ENCODE peak calls at places on chromosomes 7 and 10, in five cellular contexts. X is ovary, R is transverse colon, B is SK-N-SH, E is tibial nerve. Q is an unnamed sample.

GRCh38 chr7:136857573-136857972 is 10.9 kb upstream of the CHRM2 start:
- DNase-seq in E (no peak), B (no peak), X (no peak), R (no peak), Q (no peak)

GRCh38 chr7:45469103-45469502 is 105.1 kb upstream of the ADCY1 start:
- DNase-seq in E (no peak), R (no peak), X (no peak), B (no peak), Q (no peak)

GRCh38 chr10:111078505-111079185 is 1.8 kb downstream of the ADRA2A start:
- DNase-seq in E (no peak), X (no peak), B (no peak), R (no peak), Q (no peak)

GRCh38 chr7:7529328-7529727 is 6.3 kb downstream of the COL28A1 start:
- DNase-seq in E (no peak), R (no peak), X (no peak), B (no peak), Q (no peak)

GRCh38 chr7:89775459-89775858 is 378.8 kb upstream of the STEAP1 start:
- DNase-seq in B (no peak), X (no peak), E (no peak), R (no peak), Q (no peak)

GRCh38 chr7:74461970-74462706 is 8.4 kb downstream of the GTF2IRD1 start:
- DNase-seq in R (no peak), E (no peak), B (no peak), X (no peak), Q (no peak)

GRCh38 chr10:73591935-73592699 is 975 bp upstream of the USP54 start:
- DNase-seq in E (peak; percentile 65), B (peak; percentile 17), R (peak; percentile 87), X (peak; percentile 31), Q (peak; percentile 62)

GRCh38 chr10:11533328-11533781 is 78.1 kb downstream of the USP6NL start:
- DNase-seq in R (no peak), X (no peak), E (no peak), B (no peak), Q (no peak)

GRCh38 chr7:5320391-5320790 is 37.6 kb downstream of the SLC29A4 start:
- DNase-seq in B (no peak), X (no peak), E (no peak), R (no peak), Q (no peak)

GRCh38 chr10:3786295-3786981 is 1.4 kb upstream of the KLF6 start:
- DNase-seq in R (peak; percentile 51), B (no peak), X (peak; percentile 58), E (no peak), Q (no peak)

GRCh38 chr10:7084255-7085005 is 326.4 kb downstream of the SFMBT2 start:
- DNase-seq in R (no peak), X (no peak), E (no peak), B (no peak), Q (no peak)

GRCh38 chr7:45192546-45193177 is 35.1 kb downstream of the RAMP3 start:
- DNase-seq in X (no peak), R (no peak), B (no peak), E (no peak), Q (no peak)

DNA sequence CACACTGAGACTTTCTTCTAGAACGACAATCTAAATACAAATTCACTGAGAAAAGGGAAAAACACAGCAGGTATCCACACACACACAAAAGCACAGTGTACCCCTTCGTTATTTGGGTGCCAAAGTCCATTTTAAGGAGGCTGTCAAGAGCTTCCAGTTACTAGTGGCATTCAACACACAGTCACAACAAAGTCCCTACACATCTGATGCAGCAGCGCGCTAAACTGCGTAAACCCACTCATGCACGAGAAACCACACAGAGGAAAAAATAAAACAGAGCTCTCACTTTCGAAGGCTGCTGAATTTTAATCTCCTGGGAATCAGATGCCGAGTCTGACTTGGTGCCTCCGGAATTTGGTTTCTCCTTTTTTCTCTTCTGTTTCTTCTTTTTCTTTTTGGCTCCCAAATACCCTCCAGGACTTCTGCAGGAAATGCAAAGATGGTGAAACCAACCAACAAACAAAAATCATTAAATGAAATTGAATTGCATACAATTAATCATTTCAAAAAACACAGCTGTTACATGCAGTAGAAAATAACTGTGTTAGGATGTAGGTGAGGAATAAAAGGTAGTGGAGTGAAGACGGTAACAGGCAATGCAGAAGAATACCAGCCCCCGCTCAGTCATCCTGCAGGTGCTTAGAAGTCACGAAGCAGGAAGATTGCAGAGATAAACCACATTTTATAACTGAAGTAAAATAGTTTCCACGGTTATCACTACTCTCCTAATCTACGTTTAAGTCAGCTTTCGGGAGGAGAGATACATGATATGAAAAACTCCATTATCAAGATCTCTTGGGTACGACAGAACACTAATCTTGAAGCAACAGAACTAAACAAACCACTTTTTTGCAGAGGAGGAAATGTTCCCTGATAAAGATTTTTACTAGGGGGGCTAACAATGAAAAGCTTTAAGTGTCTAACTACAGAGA is 27.1 kb downstream of the NMT2 start:
- DNase-seq in R (no peak), X (no peak), B (no peak), E (no peak), Q (no peak)
- TF ChIP-seq EP300 in R (no peak), X (no peak), B (no peak), E (no peak), Q (no peak)

GRCh38 chr10:118805146-118805545 is 50.4 kb upstream of the CACUL1 start:
- DNase-seq in E (no peak), R (no peak), X (no peak), B (no peak), Q (peak; percentile 23)
- TF ChIP-seq CTCF in E (no peak), R (no peak), X (no peak), B (no peak), Q (no peak)

GRCh38 chr7:55147101-55147500 is 128.3 kb downstream of the EGFR start:
- DNase-seq in X (no peak), B (no peak), R (no peak), E (no peak), Q (no peak)
- H3K36me3 ChIP-seq in X (no peaks in the 10 kb centered on the region), B (peaks cover 70% of the 10 kb centered on the region), R (peaks cover 31% of the 10 kb centered on the region), E (peaks cover 54% of the 10 kb centered on the region), Q (peaks cover 19% of the 10 kb centered on the region)

GRCh38 chr7:141189231-141189630 is 115.4 kb downstream of the TMEM178B start:
- DNase-seq in X (no peak), R (no peak), E (no peak), B (no peak), Q (no peak)

GRCh38 chr7:141190467-141190866 is 116.6 kb downstream of the TMEM178B start:
- DNase-seq in R (no peak), X (no peak), E (no peak), B (no peak), Q (no peak)

GRCh38 chr7:141198191-141198958 is 124.5 kb downstream of the TMEM178B start:
- DNase-seq in R (no peak), X (no peak), B (peak; percentile 66), E (no peak), Q (no peak)

GRCh38 chr7:141193066-141193465 is 119.2 kb downstream of the TMEM178B start:
- DNase-seq in B (no peak), R (no peak), X (no peak), E (no peak), Q (no peak)
- TF ChIP-seq EP300 in B (no peak), R (no peak), X (no peak), E (no peak), Q (no peak)

GRCh38 chr10:43061331-43061730 is 15.5 kb upstream of the RET start:
- DNase-seq in X (no peak), B (no peak), R (no peak), E (no peak), Q (no peak)
- TF ChIP-seq CTCF in X (no peak), B (no peak), R (no peak), E (no peak), Q (no peak)

Q was measured in stomach.